ENCODE peak calls at places on chromosomes 4 and X, in six cellular contexts. Q, F, M, O, T and R are unnamed samples.
A peak's percentile ranks its signal among the peaks of the same experiment; 100 is the strongest.

GRCh38 chrX:40366661-40367060 is 214.1 kb upstream of the ATP6AP2 start:
- DNase-seq in M (no peak), T (no peak), O (no peak), F (no peak), Q (no peak), R (peak; percentile 57)

GRCh38 chrX:77785400-77785745 is 643 bp downstream of the ATRX start:
- DNase-seq in F (no peak), M (no peak), O (peak; percentile 74), Q (no peak), T (peak; percentile 24), R (no peak)

GRCh38 chr4:845836-846251 is 19.9 kb upstream of the CPLX1 start:
- DNase-seq in F (no peak), O (no peak), T (no peak), M (no peak), Q (no peak), R (no peak)

GRCh38 chrX:41148553-41148952 is 63.3 kb downstream of the USP9X start:
- DNase-seq in Q (no peak), T (no peak), O (no peak), F (no peak), M (no peak), R (no peak)

GRCh38 chr4:99715286-99715685 is 57.7 kb upstream of the C4orf54 start:
- DNase-seq in Q (no peak), M (no peak), F (no peak), O (no peak), T (no peak), R (no peak)

GRCh38 chrX:373641-374471 is 12.9 kb downstream of the PPP2R3B start:
- DNase-seq in T (no peak), F (no peak), M (peak; percentile 27), Q (no peak), O (no peak), R (no peak)

GRCh38 chr4:141786921-141787320 is 150.5 kb downstream of the IL15 start:
- DNase-seq in Q (no peak), O (no peak), M (no peak), T (no peak), F (no peak), R (no peak)

GRCh38 chr4:158302076-158302866 is 92.0 kb downstream of the TMEM144 start:
- DNase-seq in F (no peak), O (no peak), T (no peak), M (no peak), Q (no peak), R (no peak)

GRCh38 chr4:108889696-108890475 is 127.0 kb upstream of the ETNPPL start:
- DNase-seq in M (no peak), F (no peak), T (no peak), Q (no peak), O (no peak), R (no peak)

GRCh38 chr4:86493460-86493859 is 100.7 kb upstream of the PTPN13 start:
- DNase-seq in O (no peak), T (no peak), F (no peak), M (no peak), Q (no peak), R (no peak)

GRCh38 chrX:12721042-12721441 is 70.2 kb upstream of the PRPS2 start:
- DNase-seq in T (no peak), O (no peak), Q (no peak), F (no peak), M (no peak), R (no peak)

GRCh38 chrX:48459483-48459882 is 10.6 kb downstream of the SLC38A5 start:
- DNase-seq in F (no peak), Q (no peak), M (no peak), O (no peak), T (no peak), R (no peak)

GRCh38 chr4:156734965-156735895 is 236.4 kb downstream of the PDGFC start:
- DNase-seq in Q (no peak), O (no peak), F (no peak), T (no peak), M (no peak), R (no peak)

GRCh38 chr4:138445098-138445497 is 202.9 kb upstream of the SLC7A11 start:
- DNase-seq in T (no peak), F (no peak), M (no peak), O (no peak), Q (no peak), R (no peak)

DNA sequence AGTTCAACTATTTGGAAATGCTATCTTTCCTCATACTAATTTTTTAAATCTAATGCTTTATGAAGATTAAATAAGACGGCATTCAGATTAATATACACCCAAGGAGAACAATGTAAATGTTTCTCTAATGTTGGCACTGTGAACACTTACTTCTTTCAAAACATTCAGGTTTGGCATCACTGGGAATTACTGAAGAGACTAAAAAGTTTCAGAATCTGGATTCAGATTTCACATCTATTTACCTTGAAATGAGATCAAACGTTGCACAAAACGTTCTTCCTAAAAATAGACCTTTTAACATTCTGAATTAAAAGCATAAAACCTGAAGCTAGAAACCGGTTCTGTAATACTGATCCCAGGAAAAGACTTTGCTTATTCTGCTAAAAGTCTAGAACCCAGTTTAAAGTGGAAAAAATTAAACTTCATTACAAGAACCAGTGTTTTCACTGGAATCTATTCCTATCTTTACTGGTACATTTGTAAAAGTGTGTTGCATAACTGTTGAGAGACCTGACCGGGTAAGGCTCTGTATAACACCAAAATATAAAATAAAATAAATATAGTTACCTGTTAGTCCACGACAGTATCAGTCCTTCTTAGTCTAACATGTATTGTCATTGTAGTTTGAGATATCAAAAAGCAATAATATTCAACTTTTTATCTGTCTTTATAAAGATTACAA is 117.4 kb upstream of the MAP9 start:
- DNase-seq in M (no peak), T (no peak), O (no peak), F (no peak), Q (no peak), R (no peak)
- H3K4me3 ChIP-seq in M (no peak overlapping the region), T (no peak overlapping the region), O (no peak overlapping the region), F (no peak overlapping the region), Q (no peak overlapping the region), R (no peak overlapping the region)

GRCh38 chr4:155403886-155404285 is 27.1 kb upstream of the MAP9 start:
- DNase-seq in O (peak; percentile 53), M (no peak), T (no peak), F (no peak), Q (peak; percentile 36), R (peak; percentile 13)

GRCh38 chr4:155405059-155405458 is 28.3 kb upstream of the MAP9 start:
- DNase-seq in T (no peak), Q (no peak), O (no peak), F (no peak), M (no peak), R (no peak)

GRCh38 chr4:155400893-155401292 is 24.1 kb upstream of the MAP9 start:
- DNase-seq in M (no peak), Q (no peak), T (no peak), F (no peak), O (no peak), R (no peak)

GRCh38 chr4:155399974-155400697 is 23.4 kb upstream of the MAP9 start:
- DNase-seq in T (no peak), O (no peak), F (no peak), M (no peak), Q (no peak), R (no peak)

DNA sequence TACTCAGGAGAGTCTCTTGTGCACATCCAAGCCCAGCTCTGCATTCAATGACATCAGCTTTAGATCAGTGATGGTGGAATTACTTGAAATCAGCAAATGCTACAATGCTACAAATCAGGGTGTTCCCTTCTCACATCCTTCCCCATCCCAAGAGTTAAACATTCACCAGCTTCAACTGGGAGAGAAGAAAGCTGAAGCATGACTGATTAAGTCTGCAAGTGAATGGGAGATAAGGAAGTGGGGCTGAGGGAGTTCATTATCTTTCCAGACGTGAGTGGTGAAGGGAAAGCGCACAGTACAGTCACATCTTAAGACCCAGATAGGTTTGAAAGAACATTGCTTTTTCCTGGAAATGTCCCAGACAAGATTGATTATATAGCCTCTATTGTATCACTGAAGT is 26.2 kb upstream of the MAP9 start:
- DNase-seq in O (no peak), F (no peak), T (no peak), Q (no peak), M (no peak), R (no peak)
- H3K9ac ChIP-seq in O (no peak overlapping the region), F (no peak overlapping the region), T (no peak overlapping the region), Q (no peak overlapping the region), M (no peak overlapping the region), R (no peak overlapping the region)

GRCh38 chrX:13721371-13721770 is 13.0 kb downstream of the TRAPPC2 start:
- DNase-seq in F (no peak), O (no peak), Q (no peak), T (no peak), M (no peak), R (no peak)

GRCh38 chrX:13717697-13718483 is 16.5 kb downstream of the TRAPPC2 start:
- DNase-seq in Q (no peak), M (no peak), F (no peak), O (no peak), T (no peak), R (no peak)

GRCh38 chrX:13716905-13717304 is 17.5 kb downstream of the TRAPPC2 start:
- DNase-seq in T (no peak), O (no peak), Q (no peak), M (no peak), F (no peak), R (no peak)

GRCh38 chrX:13719192-13719856 is 15.1 kb downstream of the TRAPPC2 start:
- DNase-seq in Q (no peak), F (no peak), T (no peak), O (no peak), M (peak; percentile 20), R (no peak)

DNA sequence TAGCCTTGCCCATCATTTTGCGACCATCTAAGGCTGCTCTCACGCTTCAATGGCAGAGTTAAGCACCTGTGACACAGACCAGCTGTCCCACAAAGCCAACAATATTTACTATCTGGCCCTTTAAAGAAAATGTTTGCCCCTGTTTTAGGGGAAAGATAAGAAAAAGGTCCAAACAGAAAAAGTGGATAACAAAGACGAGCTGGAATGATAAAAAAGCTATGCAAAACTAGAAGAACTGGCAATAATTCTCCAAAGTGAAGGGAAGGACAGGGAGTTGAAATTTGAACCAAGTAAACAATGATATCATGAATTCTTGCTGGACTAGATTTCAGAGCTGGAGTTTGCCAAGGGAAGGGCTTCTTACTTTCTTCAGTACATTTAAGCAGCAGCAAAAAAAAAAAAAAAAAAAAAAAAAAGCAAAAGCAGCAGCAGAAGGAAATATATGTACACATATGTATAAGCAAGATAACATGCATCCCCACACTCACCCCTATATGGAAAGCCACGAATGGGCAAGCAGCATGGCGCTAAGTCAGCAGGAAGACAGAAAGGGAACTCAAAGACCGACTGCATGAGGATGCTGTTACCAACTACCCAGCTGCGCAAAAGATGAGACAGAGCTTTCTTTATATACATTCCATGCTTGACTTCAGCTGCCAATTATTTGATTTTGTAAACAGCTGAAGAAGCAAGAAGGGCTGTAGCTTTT is 12.4 kb downstream of the TRAPPC2 start:
- DNase-seq in T (no peak), M (no peak), Q (no peak), O (no peak), F (no peak), R (no peak)
- TF ChIP-seq YY1 in T (no peak), M (no peak), Q (no peak), O (no peak), F (no peak), R (no peak)

GRCh38 chrX:138710311-138710791 is 1.2 kb downstream of the FGF13 start:
- DNase-seq in M (no peak), T (no peak), F (no peak), Q (no peak), O (no peak), R (no peak)

GRCh38 chrX:138710866-138711331 is 618 bp downstream of the FGF13 start:
- DNase-seq in Q (no peak), M (no peak), T (no peak), F (no peak), O (no peak), R (no peak)

GRCh38 chrX:138711399-138712347 is at the start of gene FGF13:
- DNase-seq in T (no peak), Q (no peak), F (no peak), O (peak; percentile 35), M (peak; percentile 0), R (peak; percentile 27)

GRCh38 chrX:138709886-138710285 is 1.6 kb downstream of the FGF13 start:
- DNase-seq in O (no peak), T (no peak), Q (no peak), F (no peak), M (no peak), R (no peak)

GRCh38 chrX:138708268-138708667 is 3.2 kb downstream of the FGF13 start:
- DNase-seq in Q (no peak), O (no peak), T (no peak), F (no peak), M (no peak), R (no peak)
- H3K4me3 ChIP-seq in Q (no peak overlapping the region), O (no peak overlapping the region), T (no peak overlapping the region), F (no peak overlapping the region), M (no peak overlapping the region), R (no peak overlapping the region)